ENCODE peak calls at places on chromosomes 7 and 10, in nine cellular contexts. G is stimulated activated CD4-positive, alpha-beta T cell treated with anti-CD3 and anti-CD28 coated beads, Interleukin-1b, Interleukin-23, amount 100 ng/mL, for 24 hours; S is T-helper 17 cell; I is activated CD4-positive, alpha-beta T cell treated with anti-CD3 and anti-CD28 coated beads for 1 hour; H is renal cortical epithelial cell; V is GDM1; Q is GM13976; R is epithelial cell of esophagus; E is RWPE1. A is an unnamed sample.

GRCh38 chr7:51069411-51070083 is 247.1 kb downstream of the COBL start:
- DNase-seq in S (no peak), I (no peak), G (no peak), H (peak), E (peak), V (no peak), R (peak), Q (no peak), A (peak)

GRCh38 chr7:20602306-20602705 is 13.2 kb upstream of the ABCB5 start:
- DNase-seq in E (no peak), S (no peak), V (no peak), G (no peak), Q (no peak), H (no peak), R (no peak), I (no peak), A (no peak)

GRCh38 chr7:3218561-3219225 is 82.4 kb upstream of the SDK1 start:
- DNase-seq in Q (no peak), H (peak), G (no peak), V (no peak), R (no peak), S (no peak), I (no peak), E (no peak), A (no peak)

GRCh38 chr7:137846588-137847417 is at the start of gene DGKI:
- DNase-seq in S (no peak), I (no peak), H (no peak), V (no peak), E (peak), R (no peak), Q (peak), G (no peak), A (no peak)

GRCh38 chr7:66654275-66655112 is 25.8 kb downstream of the KCTD7 start:
- DNase-seq in E (peak), V (peak), G (peak), R (peak), I (peak), H (peak), S (peak), Q (peak), A (peak)

GRCh38 chr7:106563466-106564150 is 97.3 kb downstream of the CCDC71L start:
- DNase-seq in S (no peak), I (no peak), Q (no peak), G (no peak), V (no peak), H (peak), E (no peak), R (peak), A (peak)

GRCh38 chr10:125064681-125065492 is 95.5 kb downstream of the CTBP2 start:
- DNase-seq in V (no peak), H (peak), R (peak), I (no peak), S (no peak), E (peak), G (peak), Q (peak), A (peak)

GRCh38 chr7:20798694-20799121 is 12.0 kb upstream of the SP8 start:
- DNase-seq in G (no peak), I (no peak), E (no peak), S (no peak), R (no peak), V (no peak), H (no peak), Q (no peak), A (no peak)

GRCh38 chr7:154874409-154875113 is 128.4 kb downstream of the PAXIP1 start:
- DNase-seq in S (no peak), E (no peak), V (no peak), I (no peak), G (no peak), H (no peak), R (no peak), Q (no peak), A (no peak)

GRCh38 chr10:5692476-5693358 is 8.1 kb downstream of the TASOR2 start:
- DNase-seq in I (peak), Q (peak), G (peak), H (peak), S (peak), V (peak), E (peak), R (peak), A (no peak)

GRCh38 chr10:5647507-5648240 is 18.7 kb downstream of the ASB13 start:
- DNase-seq in R (no peak), H (no peak), S (no peak), Q (no peak), G (no peak), E (no peak), V (no peak), I (no peak), A (no peak)

GRCh38 chr10:59091239-59091638 is 85.2 kb upstream of the PHYHIPL start:
- DNase-seq in V (no peak), E (no peak), R (no peak), G (no peak), H (no peak), Q (no peak), I (no peak), S (no peak), A (no peak)

GRCh38 chr10:113199459-113199858 is 249.4 kb downstream of the TCF7L2 start:
- DNase-seq in H (peak), S (no peak), V (no peak), E (no peak), I (no peak), R (peak), G (no peak), Q (no peak), A (peak)

GRCh38 chr10:5285186-5285585 is 79.6 kb upstream of the UCN3 start:
- DNase-seq in Q (no peak), V (no peak), S (no peak), R (no peak), E (no peak), G (no peak), H (no peak), I (no peak), A (no peak)

GRCh38 chr10:31897506-31897905 is 31.1 kb downstream of the ARHGAP12 start:
- DNase-seq in S (no peak), H (no peak), Q (no peak), G (no peak), I (no peak), R (no peak), V (no peak), E (no peak), A (no peak)

GRCh38 chr7:114508096-114508495 is 93.5 kb downstream of the FOXP2 start:
- DNase-seq in I (no peak), S (no peak), H (peak), G (no peak), V (no peak), Q (no peak), R (peak), E (no peak), A (peak)

GRCh38 chr7:12716722-12717121 is 29.3 kb downstream of the ARL4A start:
- DNase-seq in R (no peak), Q (no peak), G (no peak), E (no peak), H (no peak), I (no peak), V (no peak), S (no peak), A (no peak)